ENCODE peak calls at places on chromosome 17, in eight cellular contexts. One of them, this sample, is unnamed.

GRCh38 chr17:74960739-74961342 is 11.7 kb downstream of the HID1 start:
- DNase-seq in GM23248: peak; percentile 40
- DNase-seq in neuronal stem cell: no peak
- DNase-seq in MM.1S: peak; percentile 77
- DNase-seq in transverse colon: peak; percentile 57
- DNase-seq in fibroblast of lung: peak; percentile 38
- DNase-seq in spleen: no peak
- DNase-seq in left lung: peak; percentile 58
- DNase-seq in this sample: peak; percentile 6

GRCh38 chr17:77602883-77603640 is 355.4 kb upstream of the TNRC6C start:
- DNase-seq in GM23248: no peak
- DNase-seq in neuronal stem cell: no peak
- DNase-seq in MM.1S: no peak
- DNase-seq in transverse colon: no peak
- DNase-seq in fibroblast of lung: no peak
- DNase-seq in spleen: peak; percentile 47
- DNase-seq in left lung: no peak
- DNase-seq in this sample: no peak

GRCh38 chr17:79082311-79083190 is 7.9 kb downstream of the ENGASE start:
- DNase-seq in GM23248: peak; percentile 54
- DNase-seq in neuronal stem cell: peak; percentile 48
- DNase-seq in MM.1S: no peak
- DNase-seq in transverse colon: peak; percentile 55
- DNase-seq in fibroblast of lung: peak; percentile 19
- DNase-seq in spleen: peak; percentile 85
- DNase-seq in left lung: no peak
- DNase-seq in this sample: no peak

GRCh38 chr17:35117984-35118383 is 1.7 kb downstream of the RAD51D start:
- DNase-seq in GM23248: peak; percentile 59
- DNase-seq in neuronal stem cell: no peak
- DNase-seq in MM.1S: peak; percentile 56
- DNase-seq in transverse colon: no peak
- DNase-seq in fibroblast of lung: peak; percentile 39
- DNase-seq in spleen: no peak
- DNase-seq in left lung: no peak
- DNase-seq in this sample: no peak

GRCh38 chr17:18960803-18961511 is 9.0 kb downstream of the SLC5A10 start:
- DNase-seq in GM23248: peak; percentile 74
- DNase-seq in neuronal stem cell: peak; percentile 79
- DNase-seq in MM.1S: peak; percentile 81
- DNase-seq in transverse colon: peak; percentile 90
- DNase-seq in fibroblast of lung: peak; percentile 60
- DNase-seq in spleen: peak; percentile 95
- DNase-seq in left lung: peak; percentile 80
- DNase-seq in this sample: no peak

GRCh38 chr17:45155029-45155428 is 6.6 kb upstream of the HEXIM2 start:
- DNase-seq in GM23248: peak; percentile 26
- DNase-seq in neuronal stem cell: no peak
- DNase-seq in MM.1S: no peak
- DNase-seq in transverse colon: no peak
- DNase-seq in fibroblast of lung: no peak
- DNase-seq in spleen: no peak
- DNase-seq in left lung: no peak
- DNase-seq in this sample: no peak

GRCh38 chr17:62707425-62707739 is 79.9 kb downstream of the MRC2 start:
- DNase-seq in GM23248: no peak
- DNase-seq in neuronal stem cell: no peak
- DNase-seq in MM.1S: no peak
- DNase-seq in transverse colon: no peak
- DNase-seq in fibroblast of lung: no peak
- DNase-seq in spleen: peak; percentile 42
- DNase-seq in left lung: peak; percentile 20
- DNase-seq in this sample: no peak

GRCh38 chr17:76265624-76266243 is 586 bp downstream of the UBALD2 start:
- DNase-seq in GM23248: peak; percentile 81
- DNase-seq in neuronal stem cell: peak; percentile 55
- DNase-seq in MM.1S: no peak
- DNase-seq in transverse colon: peak; percentile 62
- DNase-seq in fibroblast of lung: peak; percentile 47
- DNase-seq in spleen: peak; percentile 92
- DNase-seq in left lung: no peak
- DNase-seq in this sample: no peak

GRCh38 chr17:78839762-78840529 is 668 bp downstream of the USP36 start:
- DNase-seq in GM23248: peak; percentile 83
- DNase-seq in neuronal stem cell: peak; percentile 29
- DNase-seq in MM.1S: peak; percentile 51
- DNase-seq in transverse colon: peak; percentile 60
- DNase-seq in fibroblast of lung: peak; percentile 81
- DNase-seq in spleen: no peak
- DNase-seq in left lung: peak; percentile 46
- DNase-seq in this sample: no peak

GRCh38 chr17:29583324-29584248 is 5.9 kb downstream of the GIT1 start:
- DNase-seq in GM23248: no peak
- DNase-seq in neuronal stem cell: no peak
- DNase-seq in MM.1S: no peak
- DNase-seq in transverse colon: no peak
- DNase-seq in fibroblast of lung: no peak
- DNase-seq in spleen: no peak
- DNase-seq in left lung: no peak
- DNase-seq in this sample: no peak

GRCh38 chr17:9247401-9247938 is 226.2 kb downstream of the NTN1 start:
- DNase-seq in GM23248: no peak
- DNase-seq in neuronal stem cell: no peak
- DNase-seq in MM.1S: no peak
- DNase-seq in transverse colon: no peak
- DNase-seq in fibroblast of lung: no peak
- DNase-seq in spleen: no peak
- DNase-seq in left lung: no peak
- DNase-seq in this sample: no peak

GRCh38 chr17:10779607-10780006 is 24.3 kb downstream of the TMEM238L start:
- DNase-seq in GM23248: no peak
- DNase-seq in neuronal stem cell: no peak
- DNase-seq in MM.1S: no peak
- DNase-seq in transverse colon: no peak
- DNase-seq in fibroblast of lung: no peak
- DNase-seq in spleen: no peak
- DNase-seq in left lung: no peak
- DNase-seq in this sample: no peak

GRCh38 chr17:15777717-15778116 is 45.6 kb downstream of the TBC1D26 start:
- DNase-seq in GM23248: no peak
- DNase-seq in neuronal stem cell: no peak
- DNase-seq in MM.1S: no peak
- DNase-seq in transverse colon: no peak
- DNase-seq in fibroblast of lung: no peak
- DNase-seq in spleen: no peak
- DNase-seq in left lung: no peak
- DNase-seq in this sample: no peak

GRCh38 chr17:13704333-13704732 is 102.6 kb upstream of the HS3ST3A1 start:
- DNase-seq in GM23248: peak; percentile 86
- DNase-seq in neuronal stem cell: no peak
- DNase-seq in MM.1S: no peak
- DNase-seq in transverse colon: no peak
- DNase-seq in fibroblast of lung: peak; percentile 60
- DNase-seq in spleen: no peak
- DNase-seq in left lung: no peak
- DNase-seq in this sample: no peak

GRCh38 chr17:31051517-31051916 is 43.3 kb upstream of the NF1 start:
- DNase-seq in GM23248: peak; percentile 49
- DNase-seq in neuronal stem cell: no peak
- DNase-seq in MM.1S: no peak
- DNase-seq in transverse colon: no peak
- DNase-seq in fibroblast of lung: no peak
- DNase-seq in spleen: no peak
- DNase-seq in left lung: no peak
- DNase-seq in this sample: no peak

GRCh38 chr17:45341389-45342158 is 24.8 kb upstream of the MAP3K14 start:
- DNase-seq in GM23248: peak; percentile 94
- DNase-seq in neuronal stem cell: peak; percentile 41
- DNase-seq in MM.1S: no peak
- DNase-seq in transverse colon: peak; percentile 7
- DNase-seq in fibroblast of lung: peak; percentile 88
- DNase-seq in spleen: peak; percentile 78
- DNase-seq in left lung: peak; percentile 57
- DNase-seq in this sample: peak; percentile 63

GRCh38 chr17:78112508-78113471 is 15.8 kb downstream of the TMC6 start:
- DNase-seq in GM23248: peak; percentile 59
- DNase-seq in neuronal stem cell: peak; percentile 65
- DNase-seq in MM.1S: peak; percentile 75
- DNase-seq in transverse colon: peak; percentile 85
- DNase-seq in fibroblast of lung: peak; percentile 34
- DNase-seq in spleen: peak; percentile 96
- DNase-seq in left lung: peak; percentile 72
- DNase-seq in this sample: no peak

DNA sequence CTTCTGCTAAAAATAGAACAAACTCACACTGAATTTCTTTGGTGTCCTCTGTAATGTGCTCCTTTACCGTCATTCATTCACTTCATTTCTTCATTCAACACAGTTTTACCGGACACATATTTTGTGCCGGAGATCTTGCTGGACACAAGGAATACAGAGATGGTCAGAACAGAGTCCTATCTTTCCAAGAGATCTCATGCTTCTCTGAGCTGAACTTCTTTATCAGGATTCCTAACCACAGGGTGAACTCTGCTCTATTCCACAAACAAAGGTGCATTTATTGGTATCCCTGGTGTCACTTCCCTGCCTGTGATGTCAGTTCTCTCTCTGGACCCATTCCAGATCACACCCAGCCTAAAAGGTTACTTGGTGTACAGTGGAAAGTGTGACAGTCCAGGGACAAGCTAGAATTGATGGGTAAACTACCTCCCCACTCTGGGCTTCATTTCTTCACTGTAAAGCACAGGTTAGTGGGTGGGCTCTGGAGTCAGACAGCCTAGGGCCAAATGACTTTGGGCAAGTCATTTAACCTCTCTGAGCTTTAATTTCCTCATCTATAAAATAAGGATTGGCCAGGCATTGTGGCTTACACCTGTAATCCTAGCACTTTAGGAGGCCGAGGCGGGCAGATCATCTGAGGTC is 4.2 kb downstream of the IFI35 start:
- DNase-seq in GM23248: no peak
- DNase-seq in neuronal stem cell: no peak
- DNase-seq in MM.1S: no peak
- DNase-seq in transverse colon: peak; percentile 75
- DNase-seq in fibroblast of lung: no peak
- DNase-seq in spleen: no peak
- DNase-seq in left lung: no peak
- DNase-seq in this sample: no peak
- H3K27ac ChIP-seq in GM23248: no peak overlapping the region
- H3K27ac ChIP-seq in neuronal stem cell: no peak overlapping the region
- H3K27ac ChIP-seq in MM.1S: no peak overlapping the region
- H3K27ac ChIP-seq in transverse colon: peak overlapping the region; percentile 82
- H3K27ac ChIP-seq in fibroblast of lung: no peak overlapping the region
- H3K27ac ChIP-seq in spleen: no peak overlapping the region
- H3K27ac ChIP-seq in left lung: no peak overlapping the region
- H3K27ac ChIP-seq in this sample: no peak overlapping the region

GRCh38 chr17:3668279-3669084 is at the start of the genes EMC6 and TAX1BP3:
- DNase-seq in GM23248: peak; percentile 100
- DNase-seq in neuronal stem cell: peak; percentile 99
- DNase-seq in MM.1S: peak; percentile 98
- DNase-seq in transverse colon: peak; percentile 99
- DNase-seq in fibroblast of lung: peak; percentile 97
- DNase-seq in spleen: peak; percentile 100
- DNase-seq in left lung: peak; percentile 98
- DNase-seq in this sample: peak; percentile 90

GRCh38 chr17:3669085-3669347 is 404 bp downstream of the EMC6 start:
- DNase-seq in GM23248: no peak
- DNase-seq in neuronal stem cell: no peak
- DNase-seq in MM.1S: no peak
- DNase-seq in transverse colon: no peak
- DNase-seq in fibroblast of lung: no peak
- DNase-seq in spleen: no peak
- DNase-seq in left lung: no peak
- DNase-seq in this sample: no peak

GRCh38 chr17:3669548-3669947 is 936 bp downstream of the EMC6 start:
- DNase-seq in GM23248: peak; percentile 20
- DNase-seq in neuronal stem cell: no peak
- DNase-seq in MM.1S: peak; percentile 6
- DNase-seq in transverse colon: no peak
- DNase-seq in fibroblast of lung: no peak
- DNase-seq in spleen: no peak
- DNase-seq in left lung: no peak
- DNase-seq in this sample: no peak

GRCh38 chr17:3675886-3676285 is 7.3 kb downstream of the EMC6 start:
- DNase-seq in GM23248: no peak
- DNase-seq in neuronal stem cell: no peak
- DNase-seq in MM.1S: peak; percentile 5
- DNase-seq in transverse colon: no peak
- DNase-seq in fibroblast of lung: no peak
- DNase-seq in spleen: no peak
- DNase-seq in left lung: no peak
- DNase-seq in this sample: no peak

GRCh38 chr17:3672571-3672970 is 4.0 kb downstream of the EMC6 start:
- DNase-seq in GM23248: no peak
- DNase-seq in neuronal stem cell: no peak
- DNase-seq in MM.1S: peak; percentile 2
- DNase-seq in transverse colon: no peak
- DNase-seq in fibroblast of lung: no peak
- DNase-seq in spleen: no peak
- DNase-seq in left lung: no peak
- DNase-seq in this sample: no peak
- H3K27ac ChIP-seq in GM23248: no peak overlapping the region
- H3K27ac ChIP-seq in neuronal stem cell: no peak overlapping the region
- H3K27ac ChIP-seq in MM.1S: no peak overlapping the region
- H3K27ac ChIP-seq in transverse colon: no peak overlapping the region
- H3K27ac ChIP-seq in fibroblast of lung: no peak overlapping the region
- H3K27ac ChIP-seq in spleen: no peak overlapping the region
- H3K27ac ChIP-seq in left lung: no peak overlapping the region
- H3K27ac ChIP-seq in this sample: no peak overlapping the region

GRCh38 chr17:43658890-43659289 is 2.8 kb downstream of the MEOX1 start:
- DNase-seq in GM23248: no peak
- DNase-seq in neuronal stem cell: no peak
- DNase-seq in MM.1S: no peak
- DNase-seq in transverse colon: no peak
- DNase-seq in fibroblast of lung: no peak
- DNase-seq in spleen: no peak
- DNase-seq in left lung: no peak
- DNase-seq in this sample: no peak
- H3K27ac ChIP-seq in GM23248: no peak overlapping the region
- H3K27ac ChIP-seq in neuronal stem cell: no peak overlapping the region
- H3K27ac ChIP-seq in MM.1S: no peak overlapping the region
- H3K27ac ChIP-seq in transverse colon: no peak overlapping the region
- H3K27ac ChIP-seq in fibroblast of lung: no peak overlapping the region
- H3K27ac ChIP-seq in spleen: peak overlapping the region; percentile 72
- H3K27ac ChIP-seq in left lung: no peak overlapping the region
- H3K27ac ChIP-seq in this sample: no peak overlapping the region

DNA sequence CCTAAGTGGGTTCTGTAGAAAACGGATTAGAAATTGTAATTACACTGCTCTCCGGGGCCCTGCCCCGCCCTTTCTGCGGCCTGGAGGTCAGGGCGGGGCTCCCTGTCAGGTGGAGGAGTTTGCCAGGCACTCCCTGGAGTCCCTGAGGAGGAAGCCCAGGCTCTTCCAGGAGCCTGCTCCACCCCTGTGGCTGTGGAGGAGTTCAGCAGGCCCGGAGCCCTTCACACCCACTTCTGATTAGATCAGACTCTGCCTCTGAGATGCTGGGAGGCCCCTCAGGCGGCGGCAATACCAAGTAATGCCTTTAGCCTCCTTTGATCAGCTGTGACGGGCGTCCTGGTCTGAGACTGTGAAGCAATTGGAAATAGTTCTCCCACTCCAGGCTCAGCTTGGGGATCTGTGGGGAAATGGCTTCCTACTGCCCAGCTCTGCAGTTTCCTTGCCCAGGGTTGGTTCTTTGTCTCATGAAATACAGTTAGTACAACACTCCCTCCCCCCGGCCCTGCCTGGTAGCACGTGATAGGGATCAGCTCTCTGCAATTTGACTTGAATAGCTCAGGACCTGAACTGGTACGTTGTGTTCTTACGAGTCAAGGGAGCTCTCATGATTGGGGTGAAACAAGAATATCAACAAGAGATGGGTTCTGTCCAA is 22.3 kb downstream of the BAIAP2 start:
- DNase-seq in GM23248: peak; percentile 51
- DNase-seq in neuronal stem cell: no peak
- DNase-seq in MM.1S: no peak
- DNase-seq in transverse colon: peak; percentile 85
- DNase-seq in fibroblast of lung: peak; percentile 79
- DNase-seq in spleen: no peak
- DNase-seq in left lung: peak; percentile 86
- DNase-seq in this sample: no peak
- H3K27ac ChIP-seq in GM23248: peak overlapping the region; percentile 33
- H3K27ac ChIP-seq in neuronal stem cell: no peak overlapping the region
- H3K27ac ChIP-seq in MM.1S: no peak overlapping the region
- H3K27ac ChIP-seq in transverse colon: peak overlapping the region; percentile 82
- H3K27ac ChIP-seq in fibroblast of lung: no peak overlapping the region
- H3K27ac ChIP-seq in spleen: no peak overlapping the region
- H3K27ac ChIP-seq in left lung: peak overlapping the region; percentile 41
- H3K27ac ChIP-seq in this sample: no peak overlapping the region